ENCODE peak calls at places on chromosome 19, in nine cellular contexts. I is HAP-1, M is fibroblast of the aortic adventitia, Y is psoas muscle, P is lower leg skin, D is A549, W is foreskin fibroblast, U is IMR-90, F is K562. C is an unnamed sample.

GRCh38 chr19:35542209-35542608 is 3.2 kb upstream of the TMEM147 start:
- DNase-seq in U (no peak), F (no peak), P (no peak), I (no peak), M (no peak), Y (no peak), D (no peak), W (no peak), C (no peak)

GRCh38 chr19:12111176-12111575 is 29.0 kb downstream of the ZNF20 start:
- DNase-seq in I (no peak), D (no peak), Y (no peak), P (no peak), W (peak; percentile 40), M (no peak), U (no peak), F (no peak), C (no peak)

GRCh38 chr19:31353826-31354225 is 4.6 kb upstream of the TSHZ3 start:
- DNase-seq in D (no peak), I (no peak), F (no peak), M (no peak), W (no peak), U (no peak), P (no peak), Y (no peak), C (no peak)

GRCh38 chr19:5480427-5480836 is 25.2 kb downstream of the ZNRF4 start:
- DNase-seq in I (peak; percentile 73), Y (no peak), W (peak; percentile 24), F (peak; percentile 55), M (no peak), P (no peak), D (peak; percentile 54), U (no peak), C (no peak)

GRCh38 chr19:30932854-30933253 is 416.4 kb downstream of the TSHZ3 start:
- DNase-seq in D (no peak), I (no peak), Y (no peak), W (no peak), M (no peak), U (no peak), F (no peak), P (peak; percentile 20), C (no peak)

GRCh38 chr19:12545267-12545666 is 6.0 kb downstream of the ZNF564 start:
- DNase-seq in U (no peak), W (no peak), F (no peak), I (no peak), Y (no peak), M (no peak), P (no peak), D (no peak), C (no peak)

GRCh38 chr19:43305642-43306041 is 36.3 kb upstream of the PSG9 start:
- DNase-seq in M (no peak), F (peak; percentile 19), Y (no peak), I (no peak), P (no peak), W (no peak), D (no peak), U (no peak), C (no peak)

GRCh38 chr19:10517361-10517759 is at the start of gene S1PR5:
- DNase-seq in Y (no peak), M (no peak), I (peak; percentile 77), U (no peak), P (no peak), W (no peak), D (peak; percentile 35), F (peak; percentile 70), C (no peak)

GRCh38 chr19:2602391-2603181 is 99.9 kb downstream of the GNG7 start:
- DNase-seq in W (peak; percentile 97), U (peak; percentile 81), F (no peak), P (peak; percentile 97), M (peak; percentile 98), D (no peak), I (no peak), Y (peak; percentile 87), C (peak; percentile 98)

GRCh38 chr19:40565355-40565754 is 11.3 kb upstream of the SHKBP1 start:
- DNase-seq in U (no peak), M (no peak), D (no peak), F (no peak), W (no peak), I (no peak), P (no peak), Y (no peak), C (no peak)

GRCh38 chr19:14428882-14429416 is 4.2 kb upstream of the PKN1 start:
- DNase-seq in M (no peak), D (no peak), P (no peak), Y (no peak), I (no peak), F (peak; percentile 6), W (no peak), U (no peak), C (no peak)

GRCh38 chr19:10299545-10300458 is 9.8 kb downstream of the ZGLP1 start:
- DNase-seq in I (no peak), P (no peak), U (no peak), M (no peak), Y (no peak), W (no peak), F (peak; percentile 85), D (no peak), C (no peak)

GRCh38 chr19:47020132-47020805 is 632 bp downstream of the NPAS1 start:
- DNase-seq in W (peak; percentile 50), Y (no peak), M (no peak), I (no peak), F (peak; percentile 46), U (no peak), D (no peak), P (no peak), C (no peak)

GRCh38 chr19:23305555-23305954 is 55.4 kb upstream of the ZNF724 start:
- DNase-seq in W (no peak), Y (no peak), M (no peak), D (no peak), P (no peak), I (no peak), F (no peak), U (no peak), C (no peak)

GRCh38 chr19:13072206-13072898 is 30.3 kb downstream of the LYL1 start:
- DNase-seq in P (no peak), M (no peak), F (no peak), W (no peak), U (no peak), Y (no peak), D (no peak), I (no peak), C (no peak)

GRCh38 chr19:44579663-44580365 is 33.5 kb upstream of the IGSF23 start:
- DNase-seq in D (no peak), M (no peak), I (no peak), F (no peak), W (no peak), U (no peak), Y (no peak), P (no peak), C (no peak)
- H3K4me3 ChIP-seq in D (no peak overlapping the region), M (no peak overlapping the region), I (no peak overlapping the region), F (no peak overlapping the region), W (no peak overlapping the region), U (no peak overlapping the region), Y (no peak overlapping the region), P (no peak overlapping the region), C (no peak overlapping the region)

DNA sequence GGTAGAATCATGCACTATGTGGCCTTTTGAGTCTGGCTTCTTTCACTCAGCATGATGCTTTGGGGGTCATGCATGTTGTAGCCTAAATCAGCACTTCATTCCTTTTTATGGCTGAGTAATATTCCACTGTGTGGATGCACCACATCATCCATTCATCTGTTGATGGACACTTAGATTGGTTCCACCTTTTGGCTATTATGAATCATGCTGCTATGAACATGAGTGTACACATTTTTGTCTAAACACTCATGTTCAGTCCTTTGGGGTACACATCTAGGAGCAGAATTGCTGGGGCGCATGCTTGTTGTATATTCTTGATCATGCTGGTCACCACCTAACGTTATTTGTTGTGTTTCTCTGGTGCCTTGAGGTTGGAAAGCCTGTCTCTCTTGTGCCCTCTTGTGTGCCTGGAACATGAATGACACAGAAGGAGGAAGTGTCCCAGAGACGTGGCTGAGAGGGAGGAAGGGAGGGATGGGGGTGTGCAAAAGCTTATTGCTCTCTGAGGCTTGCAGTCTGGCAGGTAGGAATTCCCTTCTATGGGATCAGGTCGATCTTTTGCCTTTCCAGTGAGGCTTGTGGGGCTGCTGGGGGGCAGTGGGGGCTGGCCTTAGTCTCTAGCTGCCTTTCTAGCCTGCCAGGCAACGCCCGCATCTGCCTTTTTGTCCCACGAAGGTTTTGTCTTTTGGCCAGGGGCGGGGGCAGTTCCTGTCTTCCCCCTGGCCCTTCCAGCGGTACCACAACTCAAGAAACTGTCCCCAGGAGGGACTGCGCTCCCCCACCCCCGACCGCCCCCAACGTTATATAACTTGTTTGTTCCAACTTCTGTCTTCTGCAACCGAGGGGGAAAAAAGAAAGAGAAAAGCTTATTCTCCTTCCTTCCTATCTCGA is 7.6 kb downstream of the KLHL26 start:
- DNase-seq in U (no peak), I (no peak), W (no peak), M (no peak), P (no peak), D (no peak), Y (no peak), F (no peak), C (no peak)
- H3K4me3 ChIP-seq in U (no peak overlapping the region), I (no peak overlapping the region), W (no peak overlapping the region), M (no peak overlapping the region), P (no peak overlapping the region), D (no peak overlapping the region), Y (no peak overlapping the region), F (no peak overlapping the region), C (no peak overlapping the region)

DNA sequence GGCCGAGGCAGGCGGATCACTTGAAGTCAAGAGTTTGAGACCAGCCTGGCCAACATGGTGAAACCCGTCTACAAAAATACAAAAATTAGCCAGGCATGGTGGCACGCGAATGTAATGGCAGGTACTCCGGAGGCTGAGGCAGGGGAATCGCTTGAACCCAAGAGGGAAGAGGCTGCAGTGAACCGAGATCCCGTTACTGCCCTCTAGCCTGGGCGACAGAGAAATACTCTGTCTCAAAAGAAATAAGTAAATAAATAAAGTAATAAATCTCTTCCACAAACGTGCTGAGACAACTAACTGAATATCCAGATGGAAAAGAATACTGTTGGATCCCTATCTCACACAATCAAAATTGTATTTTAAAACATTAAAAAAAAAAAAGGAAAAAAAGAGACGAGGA is 807 bp upstream of the ZNF813 start:
- DNase-seq in I (no peak), F (no peak), M (no peak), Y (no peak), U (no peak), D (no peak), W (peak; percentile 29), P (no peak), C (no peak)
- H3K4me3 ChIP-seq in I (peak overlapping the region; percentile 75), F (no peak overlapping the region), M (peak overlapping the region; percentile 78), Y (peak overlapping the region; percentile 82), U (peak overlapping the region; percentile 72), D (no peak overlapping the region), W (peak overlapping the region; percentile 77), P (no peak overlapping the region), C (no peak overlapping the region)

GRCh38 chr19:50568321-50569022 is at the start of gene LRRC4B:
- DNase-seq in F (peak; percentile 73), Y (no peak), P (no peak), W (peak; percentile 23), M (no peak), D (no peak), U (no peak), I (no peak), C (no peak)
- H3K4me3 ChIP-seq in F (peak within 1 kb of the TSS; percentile 42), Y (peak within 1 kb of the TSS; percentile 25), P (no peak within 1 kb of the TSS), W (no peak within 1 kb of the TSS), M (no peak within 1 kb of the TSS), D (peak within 1 kb of the TSS; percentile 55), U (no peak within 1 kb of the TSS), I (no peak within 1 kb of the TSS), C (no peak within 1 kb of the TSS)

DNA sequence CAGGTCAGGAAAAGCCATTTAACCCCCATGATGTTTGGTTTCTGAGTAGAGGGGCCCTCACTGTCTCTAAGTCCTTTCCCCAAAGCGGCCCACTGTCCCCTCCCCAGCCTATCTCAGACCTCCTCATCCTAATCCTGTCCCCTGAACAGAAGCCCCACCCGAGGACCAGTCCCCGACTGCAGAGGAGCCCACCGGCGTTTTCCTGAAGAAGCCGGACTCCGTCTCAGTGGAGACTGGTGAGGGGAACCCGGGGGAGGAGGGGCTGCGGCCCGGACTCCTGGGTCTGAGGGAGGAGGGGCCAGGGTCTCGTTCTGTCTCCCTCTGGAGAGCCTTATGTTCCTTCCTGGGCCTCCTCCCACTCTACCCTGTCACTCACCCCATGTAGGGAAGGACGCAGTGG is 2.9 kb downstream of the MYBPC2 start:
- DNase-seq in M (no peak), W (no peak), Y (no peak), D (no peak), F (no peak), U (no peak), I (no peak), P (no peak), C (no peak)
- H3K4me3 ChIP-seq in M (no peak overlapping the region), W (no peak overlapping the region), Y (peak overlapping the region; percentile 51), D (no peak overlapping the region), F (no peak overlapping the region), U (no peak overlapping the region), I (no peak overlapping the region), P (no peak overlapping the region), C (no peak overlapping the region)

C was measured in sigmoid colon.